ENCODE peak calls at places on chromosomes 3 and 15, in ten cellular contexts. M, W, Y, X, B, T, S, G, Q and V are unnamed samples.

GRCh38 chr3:111321786-111322185 is 220.2 kb upstream of the CD96 start:
- DNase-seq in B (no peak), Y (no peak), S (no peak), T (no peak), X (no peak), G (no peak), Q (no peak), M (no peak), W (no peak), V (no peak)

GRCh38 chr3:57757642-57758297 is 1.7 kb downstream of the SLMAP start:
- DNase-seq in G (peak), X (peak), S (no peak), Q (no peak), T (no peak), W (peak), M (no peak), Y (peak), B (no peak), V (no peak)

GRCh38 chr3:188066141-188066540 is 87.8 kb upstream of the LPP start:
- DNase-seq in Q (no peak), M (no peak), T (no peak), G (no peak), X (no peak), W (no peak), Y (no peak), B (no peak), S (no peak), V (no peak)

GRCh38 chr3:150254199-150254786 is 153.8 kb upstream of the TSC22D2 start:
- DNase-seq in X (no peak), B (no peak), S (no peak), T (no peak), M (peak), Q (no peak), Y (no peak), W (no peak), G (no peak), V (no peak)

GRCh38 chr3:143648708-143649107 is 199.6 kb downstream of the SLC9A9 start:
- DNase-seq in B (no peak), W (no peak), M (no peak), Y (peak), Q (no peak), G (no peak), T (no peak), X (no peak), S (no peak), V (peak)

GRCh38 chr15:85168642-85169173 is 187.1 kb downstream of the PDE8A start:
- DNase-seq in S (peak), W (no peak), B (peak), Y (peak), G (peak), M (no peak), T (no peak), X (peak), Q (peak), V (peak)

GRCh38 chr3:179801831-179802230 is 149.0 kb downstream of the USP13 start:
- DNase-seq in Q (no peak), X (no peak), W (no peak), M (no peak), G (no peak), T (no peak), B (no peak), S (no peak), Y (peak), V (no peak)

GRCh38 chr3:126934149-126934548 is 48.8 kb upstream of the PLXNA1 start:
- DNase-seq in X (no peak), Y (no peak), S (no peak), B (no peak), M (peak), W (no peak), Q (no peak), G (no peak), T (no peak), V (no peak)

GRCh38 chr3:173753593-173753992 is 356.0 kb downstream of the NLGN1 start:
- DNase-seq in Q (no peak), M (no peak), Y (no peak), W (no peak), X (no peak), G (no peak), B (no peak), T (no peak), S (no peak), V (no peak)

GRCh38 chr15:85047271-85047948 is 65.8 kb downstream of the PDE8A start:
- DNase-seq in X (no peak), G (peak), T (peak), Y (peak), B (no peak), S (peak), M (no peak), Q (peak), W (no peak), V (peak)

GRCh38 chr3:20049275-20049674 is 9.0 kb downstream of the KAT2B start:
- DNase-seq in T (no peak), S (peak), B (no peak), W (no peak), Q (no peak), M (no peak), X (no peak), Y (no peak), G (peak), V (no peak)

GRCh38 chr3:194333212-194333980 is 17.7 kb downstream of the CPN2 start:
- DNase-seq in W (peak), Q (peak), B (peak), M (peak), T (no peak), Y (peak), X (peak), G (peak), S (peak), V (peak)

GRCh38 chr3:187900961-187901755 is 155.9 kb upstream of the BCL6 start:
- DNase-seq in M (no peak), Q (no peak), X (no peak), W (no peak), Y (no peak), S (no peak), B (no peak), G (peak), T (no peak), V (no peak)

GRCh38 chr3:136120373-136121348 is 75.5 kb downstream of the MSL2 start:
- DNase-seq in S (no peak), X (no peak), G (peak), B (no peak), W (no peak), T (no peak), M (no peak), Q (no peak), Y (no peak), V (no peak)

GRCh38 chr3:45597166-45597565 is 2.6 kb downstream of the LIMD1 start:
- DNase-seq in S (peak), B (peak), Y (peak), W (peak), T (no peak), Q (no peak), G (peak), X (no peak), M (no peak), V (peak)

GRCh38 chr15:78177447-78177873 is 28.3 kb downstream of the IDH3A start:
- DNase-seq in X (peak), G (peak), Y (peak), S (peak), B (peak), W (peak), M (no peak), T (peak), Q (peak), V (peak)

GRCh38 chr3:176872771-176873209 is 324.5 kb downstream of the TBL1XR1 start:
- DNase-seq in T (peak), M (peak), Q (peak), G (peak), Y (peak), S (peak), B (peak), X (peak), W (no peak), V (peak)

GRCh38 chr15:79009388-79009787 is 64.5 kb upstream of the CTSH start:
- DNase-seq in S (peak), B (peak), X (no peak), Q (no peak), G (no peak), W (no peak), Y (no peak), M (no peak), T (no peak), V (no peak)

DNA sequence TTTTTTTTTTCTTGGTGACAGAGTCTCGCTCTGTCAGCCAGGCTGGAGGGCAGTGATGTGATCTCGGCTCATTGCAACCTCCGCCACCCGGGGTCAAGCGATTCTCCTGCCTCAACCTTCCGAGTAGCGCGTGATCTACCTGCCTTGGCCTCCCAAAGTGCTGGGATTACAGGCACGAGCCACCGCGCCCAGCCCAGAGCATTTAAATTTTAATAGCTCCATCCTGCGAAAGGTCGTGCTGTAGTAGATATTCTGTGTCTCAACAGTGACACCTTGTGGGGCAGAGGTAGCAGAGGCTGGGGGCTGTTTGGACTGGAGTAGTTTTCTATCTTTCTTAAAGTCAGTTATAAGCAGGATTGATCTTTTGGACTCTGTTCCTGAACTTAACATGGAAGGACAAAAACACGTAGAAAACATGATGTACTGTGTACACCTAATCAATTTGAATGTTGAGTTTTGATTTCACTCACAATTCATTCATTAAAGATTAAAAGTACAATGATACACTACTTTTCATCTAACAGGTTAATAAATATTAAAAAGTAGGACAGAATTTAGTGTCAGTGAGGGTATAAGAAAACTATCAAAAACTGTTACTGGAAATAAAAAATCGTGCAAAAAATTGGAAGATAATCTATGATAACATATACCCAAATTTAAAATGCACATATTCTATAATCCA is 11.0 kb upstream of the PDCD6IP start:
- DNase-seq in B (peak), S (peak), T (peak), G (peak), Y (peak), X (peak), Q (peak), M (peak), W (no peak), V (peak)
- TF ChIP-seq CTCF in B (peak), S (peak), T (peak), G (peak), Y (peak), X (peak), Q (peak), M (peak), W (peak), V (peak)

DNA sequence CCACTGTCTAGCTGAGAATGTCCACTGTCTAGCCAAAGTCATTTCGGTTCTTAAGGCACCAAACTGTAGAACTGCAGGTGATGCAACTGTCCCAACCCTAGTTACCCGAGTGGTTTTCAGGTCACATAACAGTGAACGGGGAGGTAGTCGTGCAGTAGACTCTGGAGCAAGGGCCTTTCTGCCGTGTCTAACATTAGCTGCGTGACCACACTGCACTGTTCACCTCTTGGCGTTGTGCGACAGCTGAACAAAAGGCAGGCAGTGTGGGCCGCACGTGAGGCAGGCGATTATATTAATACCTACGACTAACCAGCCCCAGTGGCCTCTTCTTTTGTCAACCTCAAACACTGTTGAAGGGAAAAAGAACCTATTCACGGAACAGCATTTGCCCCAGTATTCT is 2.8 kb downstream of the LRRN1 start:
- DNase-seq in T (no peak), G (no peak), B (no peak), Q (no peak), X (peak), S (no peak), W (peak), Y (no peak), M (no peak), V (no peak)
- TF ChIP-seq CTCF in T (no peak), G (no peak), B (no peak), Q (no peak), X (no peak), S (no peak), W (no peak), Y (no peak), M (no peak), V (no peak)

DNA sequence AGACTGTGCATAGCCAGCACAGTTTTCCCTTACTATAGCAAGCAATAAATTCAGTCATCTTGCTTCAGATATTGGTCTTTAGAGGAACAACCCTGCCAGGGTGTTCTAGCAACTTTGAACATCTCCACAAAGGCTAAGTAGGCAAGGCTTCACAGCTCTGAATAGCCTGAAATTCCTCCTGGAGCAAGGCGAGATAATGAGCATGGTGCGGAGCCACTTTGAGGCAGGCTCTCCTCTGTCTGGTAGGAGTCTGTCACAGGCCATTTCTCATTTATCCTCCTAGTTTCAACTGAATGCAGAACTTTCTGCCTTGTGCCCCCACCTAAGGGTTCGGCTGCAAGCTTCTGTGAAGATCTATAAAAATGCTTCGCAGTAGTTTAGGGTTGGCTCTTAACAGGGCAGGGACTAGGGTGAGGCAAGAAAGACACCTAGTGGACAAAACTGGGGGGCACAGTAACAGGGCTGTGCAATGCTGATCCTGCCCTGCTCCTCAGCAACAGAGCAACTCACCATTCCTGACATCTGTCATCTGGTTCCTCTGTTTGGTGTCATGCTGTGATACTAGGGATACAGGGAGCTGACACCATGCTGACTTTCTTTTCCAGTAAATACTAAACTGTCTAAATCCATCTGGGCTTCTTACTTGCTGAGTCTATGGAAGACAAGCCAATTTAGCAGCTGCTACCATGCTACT is 16.6 kb upstream of the EHHADH start:
- DNase-seq in B (no peak), G (peak), Y (peak), W (no peak), X (peak), T (no peak), M (no peak), Q (peak), S (no peak), V (peak)
- TF ChIP-seq CTCF in B (peak), G (peak), Y (peak), W (no peak), X (peak), T (peak), M (no peak), Q (no peak), S (no peak), V (peak)

DNA sequence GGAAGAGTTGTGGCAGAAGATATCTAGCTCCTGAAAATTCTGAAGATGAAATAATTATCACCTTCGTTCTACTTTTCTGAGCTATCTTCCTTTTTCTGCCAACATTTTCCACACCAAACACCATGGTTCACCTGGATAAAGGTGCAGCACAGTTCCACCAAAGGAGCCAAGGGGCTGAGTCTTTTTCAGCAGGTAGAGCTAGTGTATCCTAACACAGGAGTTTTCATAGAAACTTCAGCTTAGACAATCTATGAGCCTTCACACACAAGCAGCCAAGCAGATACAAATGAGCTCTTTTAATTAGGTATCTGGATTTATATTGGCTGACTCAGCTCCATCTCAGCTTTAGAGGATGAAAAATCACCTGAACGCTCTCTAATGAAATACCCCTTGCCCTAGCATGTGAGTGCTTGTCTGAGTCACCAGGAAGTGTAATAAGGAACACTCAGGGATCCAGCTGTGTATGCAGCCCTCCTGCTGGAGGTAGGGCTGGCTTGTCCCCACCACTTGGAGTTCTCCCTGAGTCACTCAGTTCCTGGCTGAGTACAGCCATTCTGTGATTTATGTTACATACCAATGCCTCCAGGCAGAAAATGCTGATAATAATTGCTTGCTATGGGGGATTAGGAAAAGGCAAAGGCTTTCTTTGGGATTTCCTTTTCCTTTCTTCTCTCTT is 385.7 kb downstream of the LSAMP start:
- DNase-seq in X (no peak), Q (no peak), M (no peak), B (no peak), S (no peak), Y (peak), W (no peak), G (no peak), T (peak), V (no peak)
- TF ChIP-seq CTCF in X (no peak), Q (no peak), M (no peak), B (no peak), S (no peak), Y (no peak), W (no peak), G (no peak), T (no peak), V (no peak)

DNA sequence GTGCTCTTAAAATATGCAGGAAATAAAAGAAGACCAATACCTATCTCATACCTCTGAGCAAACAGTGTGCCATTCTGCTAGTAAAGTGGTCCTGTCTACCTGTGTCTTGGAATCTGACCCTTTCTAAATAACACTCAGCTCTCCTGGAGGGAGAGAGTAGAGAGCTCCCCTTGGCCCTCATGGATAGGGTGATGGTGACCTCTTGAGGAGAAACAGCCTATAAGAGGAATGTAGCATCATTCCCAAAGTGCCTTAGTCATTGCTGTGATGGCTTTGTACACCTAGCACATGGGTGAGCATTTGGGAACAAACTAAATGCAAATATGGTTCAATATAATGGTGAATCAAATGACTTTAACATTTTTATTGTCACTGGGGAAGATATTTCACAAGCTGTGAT is 10.0 kb downstream of the SNTN start:
- DNase-seq in W (no peak), B (no peak), G (no peak), Q (no peak), X (no peak), M (no peak), S (no peak), T (no peak), Y (peak), V (no peak)
- TF ChIP-seq CTCF in W (no peak), B (no peak), G (no peak), Q (no peak), X (no peak), M (no peak), S (no peak), T (no peak), Y (peak), V (no peak)